ENCODE peak calls at places on chromosomes 2 and 18, in five cellular contexts. M is stimulated activated CD4-positive, alpha-beta T cell treated with anti-CD3 and anti-CD28 coated beads, TNF-alpha, amount 100 ng/mL, for 4 hours; W is HFFc6; P is PC-3; O is heart right ventricle. H is an unnamed sample.

GRCh38 chr2:37588316-37588777 is 83.1 kb downstream of the CDC42EP3 start:
- DNase-seq in M (no peak), W (no peak), P (peak), O (no peak), H (no peak)

GRCh38 chr2:36633470-36634092 is 35.6 kb upstream of the FEZ2 start:
- DNase-seq in M (no peak), W (peak), P (peak), O (no peak), H (no peak)

GRCh38 chr2:121567957-121568409 is 37.3 kb downstream of the RNU4ATAC start:
- DNase-seq in M (no peak), W (no peak), P (no peak), O (no peak), H (no peak)

GRCh38 chr18:76494541-76495403 is at the start of gene ZNF516:
- DNase-seq in M (no peak), W (no peak), P (no peak), O (peak), H (peak)

GRCh38 chr2:66604911-66605310 is 170.0 kb downstream of the MEIS1 start:
- DNase-seq in M (no peak), W (no peak), P (no peak), O (no peak), H (no peak)

GRCh38 chr2:171046056-171046560 is 114.6 kb downstream of the TLK1 start:
- DNase-seq in M (no peak), W (no peak), P (no peak), O (no peak), H (no peak)

GRCh38 chr2:68767996-68768395 is 33.4 kb downstream of the ARHGAP25 start:
- DNase-seq in M (no peak), W (no peak), P (no peak), O (no peak), H (peak)

GRCh38 chr2:101064868-101065549 is 62.9 kb downstream of the RPL31 start:
- DNase-seq in M (no peak), W (peak), P (peak), O (no peak), H (no peak)

GRCh38 chr2:72859831-72860262 is 27.4 kb upstream of the SPR start:
- DNase-seq in M (no peak), W (peak), P (peak), O (no peak), H (peak)

GRCh38 chr18:51664236-51664635 is 466.8 kb upstream of the MEX3C start:
- DNase-seq in M (no peak), W (no peak), P (no peak), O (no peak), H (no peak)

GRCh38 chr2:132731431-132731830 is 61.4 kb upstream of the LYPD1 start:
- DNase-seq in M (no peak), W (peak), P (peak), O (no peak), H (no peak)

GRCh38 chr2:237601453-237602116 is 11.1 kb upstream of the RAB17 start:
- DNase-seq in M (no peak), W (no peak), P (no peak), O (no peak), H (no peak)

GRCh38 chr2:101759162-101759561 is 61.7 kb downstream of the MAP4K4 start:
- DNase-seq in M (no peak), W (peak), P (peak), O (no peak), H (no peak)

GRCh38 chr2:9428965-9429577 is 5.6 kb downstream of the CPSF3 start:
- DNase-seq in M (no peak), W (no peak), P (no peak), O (no peak), H (no peak)

GRCh38 chr2:237980751-237981150 is 13.9 kb downstream of the UBE2F start:
- DNase-seq in M (no peak), W (no peak), P (no peak), O (no peak), H (no peak)

GRCh38 chr2:8720741-8721140 is 38.9 kb downstream of the ID2 start:
- DNase-seq in M (no peak), W (no peak), P (no peak), O (no peak), H (no peak)

GRCh38 chr2:105291981-105292380 is 37.6 kb downstream of the TGFBRAP1 start:
- DNase-seq in M (no peak), W (peak), P (no peak), O (no peak), H (no peak)

GRCh38 chr18:12751891-12752290 is 49.0 kb downstream of the PSMG2 start:
- DNase-seq in M (no peak), W (no peak), P (no peak), O (no peak), H (no peak)

GRCh38 chr2:50720695-50721314 is 311.1 kb downstream of the NRXN1 start:
- DNase-seq in M (no peak), W (no peak), P (no peak), O (no peak), H (peak)

GRCh38 chr18:12911928-12912703 is 28.1 kb upstream of the PTPN2 start:
- DNase-seq in M (no peak), W (no peak), P (no peak), O (no peak), H (no peak)

GRCh38 chr2:11534746-11535484 is 1.1 kb downstream of the GREB1 start:
- DNase-seq in M (no peak), W (no peak), P (no peak), O (no peak), H (no peak)

GRCh38 chr2:8555543-8555942 is 126.3 kb upstream of the ID2 start:
- DNase-seq in M (no peak), W (no peak), P (no peak), O (no peak), H (no peak)

GRCh38 chr2:27494944-27495554 is at the start of gene FNDC4:
- DNase-seq in M (no peak), W (no peak), P (peak), O (peak), H (no peak)

GRCh38 chr18:77137851-77138250 is 5.3 kb upstream of the MBP start:
- DNase-seq in M (no peak), W (no peak), P (no peak), O (no peak), H (no peak)

GRCh38 chr2:28395334-28396061 is 2.8 kb downstream of the FOSL2 start:
- DNase-seq in M (no peak), W (peak), P (peak), O (no peak), H (no peak)

GRCh38 chr2:132668189-132668833 is 1.7 kb downstream of the LYPD1 start:
- DNase-seq in M (no peak), W (no peak), P (peak), O (peak), H (peak)

GRCh38 chr18:23951206-23951605 is 63.3 kb upstream of the TTC39C start:
- DNase-seq in M (no peak), W (no peak), P (no peak), O (no peak), H (no peak)

GRCh38 chr2:226514895-226515294 is 284.7 kb downstream of the IRS1 start:
- DNase-seq in M (no peak), W (peak), P (peak), O (no peak), H (no peak)

GRCh38 chr18:31798399-31798798 is 37.7 kb upstream of the SLC25A52 start:
- DNase-seq in M (no peak), W (no peak), P (no peak), O (no peak), H (no peak)

GRCh38 chr18:2466978-2467377 is 104.3 kb downstream of the METTL4 start:
- DNase-seq in M (no peak), W (no peak), P (peak), O (no peak), H (no peak)

GRCh38 chr18:73283032-73283431 is 415.2 kb upstream of the NETO1 start:
- DNase-seq in M (no peak), W (peak), P (peak), O (no peak), H (no peak)

GRCh38 chr2:226508683-226509082 is 290.9 kb downstream of the IRS1 start:
- DNase-seq in M (no peak), W (no peak), P (no peak), O (no peak), H (no peak)

GRCh38 chr18:13893418-13893760 is 21.9 kb downstream of the MC2R start:
- DNase-seq in M (no peak), W (no peak), P (no peak), O (no peak), H (no peak)